ENCODE peak calls at places on chromosomes 13 and 19, in four cellular contexts. M, W, T and E are unnamed samples.

GRCh38 chr19:18438331-18439024 is 545 bp upstream of the ISYNA1 start:
- DNase-seq in W (no peak), M (peak), T (no peak), E (peak)

GRCh38 chr13:97109841-97110492 is 112.2 kb upstream of the MBNL2 start:
- DNase-seq in T (peak), M (peak), W (peak), E (peak)

GRCh38 chr19:4523306-4524110 is 5.2 kb upstream of the PLIN4 start:
- DNase-seq in W (no peak), M (peak), T (peak), E (peak)

GRCh38 chr13:96696501-96696900 is 297.8 kb downstream of the OXGR1 start:
- DNase-seq in T (no peak), W (no peak), M (no peak), E (no peak)

GRCh38 chr13:53018690-53019647 is 9.6 kb upstream of the OLFM4 start:
- DNase-seq in M (no peak), W (no peak), T (no peak), E (no peak)

GRCh38 chr19:28727133-28727834 is 485.7 kb downstream of the UQCRFS1 start:
- DNase-seq in M (peak), W (no peak), T (no peak), E (peak)

GRCh38 chr19:44050740-44051653 is 839 bp upstream of the ZNF223 start:
- DNase-seq in T (no peak), M (no peak), W (no peak), E (no peak)

GRCh38 chr13:29707876-29708543 is 112.5 kb upstream of the SLC7A1 start:
- DNase-seq in T (peak), M (peak), W (no peak), E (no peak)

GRCh38 chr13:26280822-26281221 is 26.9 kb downstream of the CDK8 start:
- DNase-seq in M (no peak), T (no peak), W (no peak), E (no peak)

GRCh38 chr19:53177986-53178385 is 15.2 kb downstream of the ZNF665 start:
- DNase-seq in W (no peak), M (no peak), T (no peak), E (no peak)

GRCh38 chr13:68046900-68047299 is 816.8 kb upstream of the PCDH9 start:
- DNase-seq in M (no peak), T (no peak), W (no peak), E (no peak)

GRCh38 chr13:44759723-44760360 is 183.7 kb upstream of the TSC22D1 start:
- DNase-seq in T (no peak), M (no peak), W (no peak), E (no peak)

GRCh38 chr19:48419158-48419920 is 25.9 kb downstream of the GRIN2D start:
- DNase-seq in M (peak), T (no peak), W (peak), E (peak)

GRCh38 chr19:13763300-13763699 is 1.0 kb upstream of the MRI1 start:
- DNase-seq in W (no peak), T (no peak), M (no peak), E (no peak)

GRCh38 chr19:35773020-35773809 is 2.1 kb upstream of the ARHGAP33 start:
- DNase-seq in M (no peak), W (no peak), T (no peak), E (no peak)

GRCh38 chr13:109959903-109960302 is 173.5 kb upstream of the IRS2 start:
- DNase-seq in T (no peak), W (no peak), M (no peak), E (no peak)

GRCh38 chr13:109963384-109963783 is 177.0 kb upstream of the IRS2 start:
- DNase-seq in W (no peak), M (no peak), T (no peak), E (no peak)

GRCh38 chr13:109968876-109969577 is 182.6 kb upstream of the IRS2 start:
- DNase-seq in M (no peak), T (no peak), W (no peak), E (no peak)

DNA sequence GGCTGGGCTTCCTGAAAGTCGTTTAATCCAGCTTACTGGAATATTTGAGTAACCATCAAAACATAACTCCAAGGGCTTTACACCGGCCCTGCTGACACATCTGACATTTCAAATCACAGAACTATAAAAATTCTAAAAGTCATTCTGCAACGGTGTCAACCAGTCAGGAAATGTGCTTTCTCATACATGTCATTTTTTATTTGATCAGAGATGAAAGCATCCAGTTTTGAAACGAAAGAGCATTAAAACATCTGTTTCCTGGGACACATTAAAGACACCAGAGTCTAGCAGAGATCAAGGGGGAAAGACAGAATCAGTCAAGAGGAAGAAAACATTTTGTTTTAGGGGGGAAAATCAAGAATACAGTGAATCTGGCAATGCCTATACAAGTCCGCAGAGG is 177.8 kb upstream of the IRS2 start:
- DNase-seq in M (no peak), W (no peak), T (no peak), E (no peak)
- TF ChIP-seq POLR2AphosphoS5 in M (no peak), W (no peak), T (no peak), E (no peak)

DNA sequence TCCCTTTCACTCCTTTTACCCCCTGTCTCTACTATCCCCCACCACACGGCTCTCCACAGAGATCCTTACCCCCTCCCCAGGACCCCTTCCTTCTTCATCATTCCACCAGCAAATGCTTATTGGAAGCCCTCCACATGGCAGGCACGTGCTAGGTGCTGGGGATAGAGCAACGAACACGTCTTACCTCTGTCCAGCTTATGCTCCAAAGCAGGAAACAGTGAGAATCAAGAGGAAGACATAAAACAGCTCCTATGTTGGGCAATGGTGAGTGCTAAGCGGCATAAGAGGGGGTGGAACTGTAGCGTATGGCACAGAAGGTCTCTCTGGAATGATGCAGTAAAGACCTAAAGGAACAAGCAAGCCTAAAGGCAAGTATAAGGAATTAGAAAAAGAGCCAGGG is 289.6 kb downstream of the FOXO1 start:
- DNase-seq in T (no peak), M (no peak), W (no peak), E (no peak)
- TF ChIP-seq POLR2A in T (no peak), M (no peak), W (no peak), E (no peak)

GRCh38 chr19:56840452-56841193 is at the start of the genes PEG3 and ZIM2:
- DNase-seq in W (peak), T (no peak), M (no peak), E (no peak)
- TF ChIP-seq POLR2AphosphoS5 in W (peak), T (no peak), M (no peak), E (no peak)

GRCh38 chr13:32983058-32983457 is 33.2 kb upstream of the KL start:
- DNase-seq in W (no peak), M (no peak), T (no peak), E (no peak)

GRCh38 chr13:32977321-32977720 is 38.9 kb upstream of the KL start:
- DNase-seq in W (no peak), M (no peak), T (no peak), E (no peak)

GRCh38 chr13:32976046-32976781 is 40.0 kb upstream of the KL start:
- DNase-seq in W (no peak), T (no peak), M (no peak), E (no peak)

GRCh38 chr13:32978278-32978677 is 37.9 kb upstream of the KL start:
- DNase-seq in M (no peak), T (no peak), W (no peak), E (no peak)
- TF ChIP-seq POLR2A in M (no peak), T (no peak), W (no peak), E (no peak)

DNA sequence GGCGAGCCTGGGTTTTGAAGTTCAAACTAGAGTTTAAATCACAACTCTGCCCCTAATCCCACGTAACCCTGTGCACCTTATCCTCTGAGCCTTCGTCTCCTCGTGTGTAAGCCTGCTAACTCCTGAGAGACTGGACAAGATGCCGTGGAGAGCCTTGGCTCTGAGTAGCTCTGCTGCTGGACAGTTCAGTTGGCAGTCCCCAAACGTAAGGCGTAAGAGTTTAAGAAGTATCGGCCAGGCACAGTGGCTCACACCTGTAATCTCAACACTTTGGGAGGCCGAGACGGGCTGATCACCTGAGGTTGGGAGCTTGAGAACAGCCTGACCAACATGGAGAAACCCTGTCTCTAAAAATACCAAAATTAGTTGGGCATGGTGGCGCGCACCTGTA is 4.7 kb upstream of the CD79A start:
- DNase-seq in M (no peak), W (no peak), T (no peak), E (no peak)
- TF ChIP-seq POLR2AphosphoS5 in M (no peak), W (no peak), T (peak), E (no peak)

GRCh38 chr13:41019027-41019487 is at the start of gene ELF1:
- DNase-seq in T (peak), M (peak), W (no peak), E (peak)
- TF ChIP-seq POLR2A in T (peak), M (peak), W (no peak), E (no peak)

GRCh38 chr19:55086730-55087541 is 11.3 kb downstream of the EPS8L1 start:
- DNase-seq in W (peak), M (no peak), T (no peak), E (peak)
- TF ChIP-seq POLR2AphosphoS5 in W (peak), M (no peak), T (no peak), E (peak)

GRCh38 chr19:42424345-42424707 is 2.9 kb downstream of the LIPE start:
- DNase-seq in M (no peak), T (no peak), W (no peak), E (peak)

GRCh38 chr19:42421591-42422031 is 5.6 kb downstream of the LIPE start:
- DNase-seq in T (no peak), W (peak), M (no peak), E (peak)

GRCh38 chr19:42423462-42424344 is 3.5 kb downstream of the LIPE start:
- DNase-seq in M (no peak), T (peak), W (peak), E (peak)

GRCh38 chr19:42422092-42422575 is 5.1 kb downstream of the LIPE start:
- DNase-seq in M (no peak), T (no peak), W (no peak), E (peak)

GRCh38 chr19:42422576-42423461 is 4.4 kb downstream of the LIPE start:
- DNase-seq in T (no peak), M (no peak), W (peak), E (peak)
- TF ChIP-seq POLR2A in T (no peak), M (no peak), W (no peak), E (no peak)

GRCh38 chr19:32220951-32221350 is 124.5 kb upstream of the ZNF507 start:
- DNase-seq in T (no peak), M (no peak), W (no peak), E (no peak)
- TF ChIP-seq POLR2AphosphoS5 in T (no peak), M (no peak), W (no peak), E (no peak)

GRCh38 chr13:36345438-36346221 is 564 bp downstream of the SPART start:
- DNase-seq in T (no peak), W (peak), M (peak), E (peak)
- TF ChIP-seq POLR2A in T (no peak), W (peak), M (peak), E (peak)